ENCODE peak calls at places on chromosome 11, in four cellular contexts. V, R, U and N are unnamed samples.

GRCh38 chr11:130548491-130548833 is 100.0 kb downstream of the ADAMTS15 start:
- DNase-seq in V (no peak), R (no peak), U (no peak), N (no peak)

GRCh38 chr11:106398396-106399074 is 321.1 kb downstream of the AASDHPPT start:
- DNase-seq in V (no peak), R (no peak), U (no peak), N (no peak)

GRCh38 chr11:23021287-23021863 is 161.1 kb upstream of the CCDC179 start:
- DNase-seq in V (peak), R (no peak), U (no peak), N (no peak)

GRCh38 chr11:2525941-2526807 is 81.4 kb downstream of the KCNQ1 start:
- DNase-seq in V (peak), R (no peak), U (peak), N (no peak)

GRCh38 chr11:27200779-27201453 is 160.3 kb downstream of the BBOX1 start:
- DNase-seq in V (no peak), R (no peak), U (no peak), N (no peak)

GRCh38 chr11:13963949-13964770 is 1.6 kb downstream of the SPON1 start:
- DNase-seq in V (peak), R (no peak), U (peak), N (no peak)

GRCh38 chr11:71489311-71490043 is 36.5 kb downstream of the NADSYN1 start:
- DNase-seq in V (no peak), R (no peak), U (no peak), N (no peak)

GRCh38 chr11:130131957-130132850 is 27.4 kb upstream of the ST14 start:
- DNase-seq in V (peak), R (peak), U (peak), N (peak)

GRCh38 chr11:58024601-58025091 is 965 bp downstream of the OR9Q1 start:
- DNase-seq in V (no peak), R (no peak), U (peak), N (no peak)

GRCh38 chr11:1838426-1839131 is at the start of gene TNNI2:
- DNase-seq in V (no peak), R (no peak), U (no peak), N (no peak)

GRCh38 chr11:15170698-15171097 is 56.0 kb downstream of the INSC start:
- DNase-seq in V (no peak), R (no peak), U (no peak), N (no peak)

GRCh38 chr11:5280582-5281102 is 10.9 kb upstream of the HBE1 start:
- DNase-seq in V (no peak), R (no peak), U (peak), N (no peak)

GRCh38 chr11:118258410-118258809 is 5.7 kb downstream of the MPZL2 start:
- DNase-seq in V (no peak), R (no peak), U (no peak), N (no peak)

GRCh38 chr11:13338437-13339069 is 61.0 kb downstream of the BMAL1 start:
- DNase-seq in V (no peak), R (no peak), U (no peak), N (no peak)

GRCh38 chr11:122159173-122159701 is 43.2 kb upstream of the BLID start:
- DNase-seq in V (no peak), R (no peak), U (peak), N (no peak)

GRCh38 chr11:1484061-1484671 is 2.4 kb downstream of the MOB2 start:
- DNase-seq in V (no peak), R (no peak), U (peak), N (no peak)

GRCh38 chr11:103773059-103773458 is 263.4 kb upstream of the DDI1 start:
- DNase-seq in V (no peak), R (no peak), U (no peak), N (no peak)

GRCh38 chr11:57482782-57483569 is 22.6 kb downstream of the RTN4RL2 start:
- DNase-seq in V (peak), R (peak), U (no peak), N (peak)

GRCh38 chr11:112889446-112889845 is 71.8 kb upstream of the NCAM1 start:
- DNase-seq in V (no peak), R (no peak), U (no peak), N (no peak)

GRCh38 chr11:16873289-16873688 is 134.8 kb downstream of the C11orf58 start:
- DNase-seq in V (no peak), R (no peak), U (no peak), N (no peak)

GRCh38 chr11:31529701-31530100 is 20.1 kb downstream of the ELP4 start:
- DNase-seq in V (no peak), R (no peak), U (no peak), N (no peak)

GRCh38 chr11:115298613-115299012 is 205.6 kb downstream of the CADM1 start:
- DNase-seq in V (no peak), R (no peak), U (no peak), N (no peak)

GRCh38 chr11:39541945-39542351 is 1917.5 kb downstream of the LRRC4C start:
- DNase-seq in V (peak), R (no peak), U (no peak), N (no peak)

GRCh38 chr11:47154738-47155570 is 21.7 kb downstream of the ARFGAP2 start:
- DNase-seq in V (no peak), R (no peak), U (no peak), N (no peak)

GRCh38 chr11:102220728-102221467 is 96.4 kb upstream of the BIRC3 start:
- DNase-seq in V (no peak), R (no peak), U (no peak), N (no peak)

GRCh38 chr11:134098566-134099184 is 29.8 kb downstream of the JAM3 start:
- DNase-seq in V (no peak), R (no peak), U (no peak), N (no peak)

GRCh38 chr11:87266751-87267150 is 229.0 kb downstream of the TMEM135 start:
- DNase-seq in V (no peak), R (no peak), U (no peak), N (no peak)

GRCh38 chr11:12717851-12718291 is 43.6 kb downstream of the TEAD1 start:
- DNase-seq in V (no peak), R (no peak), U (no peak), N (no peak)

GRCh38 chr11:129787518-129787917 is 28.1 kb upstream of the TMEM45B start:
- DNase-seq in V (no peak), R (no peak), U (no peak), N (no peak)

GRCh38 chr11:36513965-36514364 is 3.9 kb upstream of the TRAF6 start:
- DNase-seq in V (no peak), R (no peak), U (no peak), N (no peak)

GRCh38 chr11:80855975-80856524 is 1415.2 kb upstream of the TENM4 start:
- DNase-seq in V (no peak), R (no peak), U (no peak), N (no peak)

GRCh38 chr11:118699508-118700220 is 20.2 kb upstream of the TREH start:
- DNase-seq in V (no peak), R (no peak), U (no peak), N (no peak)

GRCh38 chr11:35664977-35665441 is 2.4 kb downstream of the TRIM44 start:
- DNase-seq in V (no peak), R (no peak), U (no peak), N (no peak)

GRCh38 chr11:34976496-34976895 is 60.1 kb downstream of the PDHX start:
- DNase-seq in V (no peak), R (no peak), U (no peak), N (no peak)

GRCh38 chr11:112697779-112698178 is 263.4 kb upstream of the NCAM1 start:
- DNase-seq in V (no peak), R (no peak), U (no peak), N (no peak)

GRCh38 chr11:131305005-131305404 is 65.4 kb upstream of the NTM start:
- DNase-seq in V (no peak), R (no peak), U (no peak), N (no peak)

GRCh38 chr11:62726156-62727006 is 876 bp downstream of the HNRNPUL2 start:
- DNase-seq in V (peak), R (no peak), U (no peak), N (no peak)